ENCODE peak calls at places on chromosome 3, in five cellular contexts. T is ovary, X is tibial nerve, U is A549, P is stomach. H is an unnamed sample.

GRCh38 chr3:170751083-170751893 is 118.7 kb downstream of the RPL22L1 start:
- DNase-seq in X (peak), U (peak), T (peak), P (peak), H (peak)

GRCh38 chr3:76024640-76025039 is 239.3 kb upstream of the ZNF717 start:
- DNase-seq in T (no peak), P (no peak), U (peak), X (no peak), H (no peak)

GRCh38 chr3:53764376-53764775 is 81.8 kb downstream of the CHDH start:
- DNase-seq in U (no peak), T (no peak), X (no peak), P (no peak), H (no peak)

GRCh38 chr3:150751781-150752263 is 11.1 kb downstream of the SIAH2 start:
- DNase-seq in U (no peak), T (no peak), X (no peak), P (peak), H (peak)

GRCh38 chr3:45817788-45818523 is 21.6 kb upstream of the SLC6A20 start:
- DNase-seq in U (peak), X (peak), P (peak), T (peak), H (peak)

GRCh38 chr3:55824406-55824805 is 337.3 kb upstream of the WNT5A start:
- DNase-seq in P (no peak), U (no peak), X (no peak), T (no peak), H (no peak)

GRCh38 chr3:61877359-61877770 is 316.0 kb downstream of the PTPRG start:
- DNase-seq in P (no peak), T (no peak), X (no peak), U (no peak), H (no peak)

GRCh38 chr3:80733522-80734176 is 965.9 kb upstream of the ROBO1 start:
- DNase-seq in T (no peak), P (peak), X (no peak), U (peak), H (peak)

GRCh38 chr3:18420584-18420983 is 4.6 kb downstream of the SATB1 start:
- DNase-seq in T (no peak), P (no peak), X (no peak), U (no peak), H (no peak)

GRCh38 chr3:67686067-67686466 is 31.7 kb upstream of the SUCLG2 start:
- DNase-seq in T (no peak), X (no peak), P (no peak), U (no peak), H (no peak)

GRCh38 chr3:188097786-188098185 is 56.2 kb upstream of the LPP start:
- DNase-seq in X (no peak), P (no peak), T (no peak), U (no peak), H (no peak)

GRCh38 chr3:197338586-197338985 is 40.2 kb upstream of the DLG1 start:
- DNase-seq in T (no peak), X (no peak), P (no peak), U (no peak), H (no peak)

GRCh38 chr3:46667657-46668056 is 25.8 kb downstream of the ALS2CL start:
- DNase-seq in X (no peak), P (peak), T (peak), U (no peak), H (peak)

GRCh38 chr3:16522820-16523219 is 9.3 kb upstream of the RFTN1 start:
- DNase-seq in T (no peak), X (no peak), U (no peak), P (no peak), H (no peak)

GRCh38 chr3:81602781-81603180 is 158.7 kb downstream of the GBE1 start:
- DNase-seq in U (no peak), T (no peak), P (no peak), X (no peak), H (no peak)

GRCh38 chr3:111979689-111980025 is 831 bp downstream of the ABHD10 start:
- DNase-seq in X (no peak), T (no peak), U (no peak), P (no peak), H (no peak)

GRCh38 chr3:51773529-51773928 is 5.5 kb downstream of the IQCF6 start:
- DNase-seq in X (no peak), U (no peak), T (no peak), P (no peak), H (no peak)

GRCh38 chr3:60301142-60301541 is 950.1 kb downstream of the FHIT start:
- DNase-seq in X (no peak), U (no peak), P (no peak), T (no peak), H (no peak)

GRCh38 chr3:177374323-177374722 is 177.0 kb upstream of the TBL1XR1 start:
- DNase-seq in T (no peak), X (no peak), U (no peak), P (no peak), H (no peak)

GRCh38 chr3:111070772-111071256 is 802 bp upstream of the NECTIN3 start:
- DNase-seq in P (no peak), X (no peak), U (no peak), T (no peak), H (no peak)

GRCh38 chr3:160576621-160577020 is 11.2 kb upstream of the KPNA4 start:
- DNase-seq in P (no peak), X (no peak), U (no peak), T (no peak), H (no peak)

GRCh38 chr3:16011376-16011775 is 163.1 kb upstream of the GALNT15 start:
- DNase-seq in X (no peak), U (no peak), P (no peak), T (no peak), H (no peak)

GRCh38 chr3:142987707-142988106 is 13.7 kb upstream of the U2SURP start:
- DNase-seq in X (no peak), P (no peak), U (no peak), T (no peak), H (no peak)

GRCh38 chr3:43817825-43818224 is 127.1 kb downstream of the ABHD5 start:
- DNase-seq in X (no peak), P (no peak), U (no peak), T (no peak), H (no peak)

GRCh38 chr3:38088126-38088525 is 48.8 kb downstream of the ACAA1 start:
- DNase-seq in T (no peak), P (no peak), U (no peak), X (no peak), H (no peak)

GRCh38 chr3:50542177-50543034 is 25.1 kb downstream of the C3orf18 start:
- DNase-seq in U (peak), T (peak), P (peak), X (peak), H (peak)

GRCh38 chr3:63304421-63304820 is 26.3 kb downstream of the SYNPR start:
- DNase-seq in T (no peak), X (no peak), P (no peak), U (no peak), H (no peak)
- TF ChIP-seq EP300 in T (no peak), X (no peak), P (no peak), U (no peak), H (no peak)

DNA sequence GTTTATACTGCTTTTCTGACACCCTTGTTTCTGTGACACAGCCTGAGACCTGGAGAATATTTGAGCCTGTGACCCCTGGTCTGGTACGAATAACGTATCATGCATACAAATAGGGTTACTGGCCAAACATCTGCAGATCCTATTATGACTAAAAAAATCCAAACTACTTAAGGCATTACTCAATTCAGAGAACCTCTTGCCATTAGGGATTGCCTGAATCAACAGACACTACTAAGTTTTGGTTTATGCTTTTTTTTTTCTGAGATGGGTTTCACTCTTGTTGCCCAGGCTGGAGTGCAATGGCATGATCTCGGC is 35.4 kb downstream of the OSBPL10 start:
- DNase-seq in X (no peak), U (no peak), P (no peak), T (no peak), H (no peak)
- H3K27ac ChIP-seq in X (peak), U (no peak), P (peak), T (no peak), H (peak)

DNA sequence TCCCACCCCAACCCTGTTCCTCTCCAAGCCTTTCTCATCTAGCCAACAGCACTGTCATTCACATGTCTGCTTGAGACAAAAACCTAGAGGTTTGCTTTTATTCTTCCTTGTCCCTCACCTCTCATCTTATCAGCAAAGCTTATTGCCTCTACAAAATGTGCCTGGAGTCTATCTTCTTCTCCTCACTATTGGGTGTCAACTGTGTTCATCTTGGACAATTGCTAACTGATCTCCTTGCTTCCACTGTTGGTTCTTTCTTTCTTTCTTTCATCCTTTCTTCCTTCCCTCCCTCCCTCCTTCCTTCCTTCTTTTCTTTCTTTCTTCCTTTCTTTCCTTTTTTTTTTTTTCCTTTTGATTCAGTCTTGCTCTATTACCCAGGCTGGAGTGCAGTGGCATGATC is 48.2 kb downstream of the FOXL2 start:
- DNase-seq in P (no peak), T (no peak), X (no peak), U (no peak), H (no peak)
- H3K4me3 ChIP-seq in P (no peak), T (no peak), X (no peak), U (no peak), H (no peak)

DNA sequence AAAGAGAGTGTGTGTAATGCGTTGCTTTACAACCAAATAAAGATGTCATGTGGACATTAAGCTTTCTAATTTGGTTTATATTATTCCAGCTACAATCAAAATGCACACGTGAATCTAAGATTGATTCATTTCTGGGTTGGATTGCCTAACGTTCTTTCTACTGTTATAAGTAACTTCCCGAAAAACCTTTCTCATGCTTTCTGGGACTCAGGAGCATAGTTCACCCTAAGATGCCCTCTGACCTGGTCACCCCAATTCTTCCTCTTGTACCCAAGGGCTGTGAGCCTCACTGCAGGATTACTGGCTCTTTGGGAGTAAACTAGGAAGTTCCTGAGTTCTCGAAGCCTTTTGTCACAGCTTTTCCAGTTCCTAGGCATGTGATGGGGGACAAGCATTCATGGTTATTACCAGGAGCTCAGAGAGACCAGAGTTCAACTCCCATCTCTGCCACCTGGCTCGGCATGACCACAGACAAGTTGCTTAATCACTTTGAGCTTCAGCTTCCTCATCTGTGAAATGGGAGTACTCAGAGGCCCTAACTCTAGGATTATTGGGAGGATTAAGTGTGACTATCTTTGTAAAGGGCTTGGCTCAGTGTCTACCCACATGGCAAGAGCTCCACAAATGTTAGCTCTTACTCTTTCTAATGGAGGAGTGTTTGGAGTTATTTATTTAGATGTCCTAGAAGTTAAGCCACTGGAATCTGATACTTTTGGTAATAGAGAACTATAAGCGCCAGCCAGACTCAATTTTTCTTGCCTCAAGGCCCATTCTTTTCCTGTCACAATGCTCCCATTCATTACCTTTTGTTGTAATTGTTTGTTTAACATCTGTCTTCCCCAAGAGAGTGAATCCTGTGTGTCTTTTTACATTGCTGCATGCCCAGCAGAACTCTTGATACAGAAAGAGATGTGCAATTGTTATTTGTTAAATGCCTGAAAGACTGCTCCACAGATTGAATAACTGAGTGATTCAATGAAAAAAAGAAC is 12.5 kb upstream of the LMCD1 start:
- DNase-seq in X (no peak), U (no peak), T (no peak), P (no peak), H (no peak)
- TF ChIP-seq EP300 in X (no peak), U (no peak), T (no peak), P (peak), H (peak)

H was measured in transverse colon.